ENCODE peak calls at places on chromosomes 2 and 18, in six cellular contexts. X is stimulated activated CD4-positive, alpha-beta T cell treated with anti-CD3 and anti-CD28 coated beads, Interleukin-2, amount 100 ng/mL, for 24 hours; N is progenitor cell of endocrine pancreas; G is activated T-cell treated with anti-CD3 and anti-CD28 coated beads, Interleukin-2, amount 50 U/mL, for 72 hours; I is HuH-7.5; Q is C1 segment of cervical spinal cord. L is an unnamed sample.

GRCh38 chr18:48771641-48772380 is 179.0 kb downstream of the SMAD7 start:
- DNase-seq in Q (no peak), G (no peak), I (no peak), X (no peak), N (no peak), L (no peak)

GRCh38 chr18:67682516-67682915 is 166.0 kb upstream of the DSEL start:
- DNase-seq in I (no peak), X (no peak), Q (no peak), N (no peak), G (no peak), L (no peak)

GRCh38 chr2:83536489-83537020 is 922.5 kb downstream of the SUCLG1 start:
- DNase-seq in Q (no peak), X (no peak), G (no peak), I (no peak), N (no peak), L (no peak)

GRCh38 chr18:37266290-37266689 is 299.3 kb downstream of the CELF4 start:
- DNase-seq in I (no peak), N (peak), G (no peak), X (no peak), Q (no peak), L (peak)

GRCh38 chr18:77671456-77672167 is 422.0 kb downstream of the GALR1 start:
- DNase-seq in Q (no peak), N (no peak), G (no peak), I (no peak), X (no peak), L (no peak)

GRCh38 chr2:39431592-39432316 is 5.3 kb downstream of the MAP4K3 start:
- DNase-seq in N (no peak), G (no peak), Q (no peak), I (no peak), X (no peak), L (peak)

GRCh38 chr18:58057291-58057965 is 13.4 kb downstream of the NEDD4L start:
- DNase-seq in I (no peak), G (no peak), X (no peak), Q (peak), N (no peak), L (no peak)

GRCh38 chr2:106771811-106772210 is 114.2 kb downstream of the ST6GAL2 start:
- DNase-seq in Q (no peak), N (no peak), X (no peak), I (no peak), G (no peak), L (no peak)

GRCh38 chr2:191979221-191979730 is 132.4 kb upstream of the CAVIN2 start:
- DNase-seq in G (no peak), Q (no peak), X (no peak), N (no peak), I (no peak), L (peak)

GRCh38 chr2:112703684-112704083 is 17.1 kb upstream of the NT5DC4 start:
- DNase-seq in Q (no peak), G (no peak), X (no peak), I (no peak), N (no peak), L (no peak)

GRCh38 chr18:48409591-48410094 is 460 bp upstream of the ZBTB7C start:
- DNase-seq in X (peak), I (no peak), N (peak), G (peak), Q (no peak), L (peak)

GRCh38 chr2:1625281-1626001 is 118.9 kb downstream of the PXDN start:
- DNase-seq in X (no peak), Q (no peak), N (no peak), G (no peak), I (no peak), L (no peak)

GRCh38 chr2:238615187-238615586 is 188.5 kb downstream of the ASB1 start:
- DNase-seq in G (no peak), Q (no peak), I (no peak), N (no peak), X (no peak), L (no peak)